ENCODE peak calls at places on chromosomes 13 and 19, in seven cellular contexts. U, F, L, Z, A, M and Q are unnamed samples.
A peak's percentile ranks its signal among the peaks of the same experiment; 100 is the strongest.

GRCh38 chr19:5967994-5968430 is 9.9 kb downstream of the RANBP3 start:
- DNase-seq in U (peak; percentile 25), F (peak; percentile 73), L (peak; percentile 50), Z (peak; percentile 73), A (no peak), M (no peak), Q (peak; percentile 72)

GRCh38 chr19:21604351-21604926 is 99.0 kb downstream of the ZNF429 start:
- DNase-seq in U (no peak), F (peak; percentile 17), L (no peak), Z (no peak), A (no peak), M (no peak), Q (no peak)

GRCh38 chr13:98260357-98261164 is 83.5 kb upstream of the RNF113B start:
- DNase-seq in U (no peak), F (no peak), L (no peak), Z (no peak), A (no peak), M (no peak), Q (no peak)

GRCh38 chr13:23081901-23082300 is 98.9 kb upstream of the SGCG start:
- DNase-seq in U (no peak), F (no peak), L (no peak), Z (no peak), A (no peak), M (no peak), Q (no peak)

GRCh38 chr13:75178436-75178835 is 303.5 kb downstream of the TBC1D4 start:
- DNase-seq in U (no peak), F (peak; percentile 44), L (no peak), Z (no peak), A (no peak), M (no peak), Q (no peak)

GRCh38 chr19:8262431-8262830 is 45.7 kb downstream of the CD320 start:
- DNase-seq in U (no peak), F (no peak), L (no peak), Z (peak; percentile 32), A (no peak), M (no peak), Q (no peak)

GRCh38 chr13:30158774-30159445 is 148.4 kb downstream of the KATNAL1 start:
- DNase-seq in U (no peak), F (no peak), L (no peak), Z (peak; percentile 57), A (no peak), M (no peak), Q (peak; percentile 65)

GRCh38 chr19:5220866-5221265 is 119.7 kb downstream of the PTPRS start:
- DNase-seq in U (no peak), F (no peak), L (no peak), Z (no peak), A (no peak), M (no peak), Q (no peak)

GRCh38 chr13:45364876-45365557 is 24.0 kb upstream of the TPT1 start:
- DNase-seq in U (no peak), F (peak; percentile 46), L (no peak), Z (peak; percentile 50), A (no peak), M (no peak), Q (no peak)

GRCh38 chr19:37519890-37520289 is 13.2 kb downstream of the ZNF793 start:
- DNase-seq in U (no peak), F (peak; percentile 53), L (no peak), Z (no peak), A (no peak), M (no peak), Q (peak; percentile 20)

GRCh38 chr13:109243311-109243951 is 543.0 kb downstream of the IRS2 start:
- DNase-seq in U (no peak), F (peak; percentile 79), L (peak; percentile 85), Z (peak; percentile 100), A (no peak), M (no peak), Q (peak; percentile 88)

GRCh38 chr13:98918771-98919170 is 59.1 kb downstream of the DOCK9 start:
- DNase-seq in U (no peak), F (no peak), L (no peak), Z (peak; percentile 55), A (no peak), M (no peak), Q (no peak)

GRCh38 chr19:29806098-29806866 is 5.5 kb upstream of the CCNE1 start:
- DNase-seq in U (peak; percentile 42), F (no peak), L (no peak), Z (no peak), A (no peak), M (no peak), Q (peak; percentile 32)

GRCh38 chr19:52585604-52586003 is 15.5 kb downstream of the ZNF701 start:
- DNase-seq in U (no peak), F (no peak), L (no peak), Z (no peak), A (no peak), M (no peak), Q (no peak)

GRCh38 chr13:38262211-38262610 is 87.4 kb upstream of the UFM1 start:
- DNase-seq in U (no peak), F (no peak), L (no peak), Z (no peak), A (no peak), M (no peak), Q (peak; percentile 47)

GRCh38 chr13:32940601-32941000 is 75.6 kb upstream of the KL start:
- DNase-seq in U (no peak), F (no peak), L (no peak), Z (peak; percentile 53), A (no peak), M (no peak), Q (peak; percentile 64)

GRCh38 chr19:47607564-47608073 is 1.3 kb upstream of the BICRA start:
- DNase-seq in U (no peak), F (no peak), L (no peak), Z (no peak), A (no peak), M (no peak), Q (no peak)

GRCh38 chr13:113094410-113094800 is 11.2 kb upstream of the F7 start:
- DNase-seq in U (peak; percentile 26), F (no peak), L (no peak), Z (no peak), A (no peak), M (no peak), Q (no peak)

GRCh38 chr13:61608138-61608537 is 192.5 kb upstream of the PCDH20 start:
- DNase-seq in U (no peak), F (no peak), L (no peak), Z (no peak), A (no peak), M (no peak), Q (no peak)

GRCh38 chr13:74886496-74886895 is 595.5 kb downstream of the TBC1D4 start:
- DNase-seq in U (no peak), F (peak; percentile 25), L (no peak), Z (no peak), A (no peak), M (no peak), Q (no peak)

GRCh38 chr19:41695745-41696144 is 7.7 kb upstream of the CEACAM7 start:
- DNase-seq in U (no peak), F (no peak), L (no peak), Z (peak; percentile 16), A (no peak), M (no peak), Q (no peak)
- H3K27me3 ChIP-seq in U (no peaks in the 10 kb centered on the region), F (no peaks in the 10 kb centered on the region), L (peaks cover 24% of the 10 kb centered on the region), Z (no peaks in the 10 kb centered on the region), A (peaks cover 3% of the 10 kb centered on the region), M (no peaks in the 10 kb centered on the region), Q (no peaks in the 10 kb centered on the region)

GRCh38 chr19:3458595-3459284 is 21.6 kb downstream of the SMIM24 start:
- DNase-seq in U (no peak), F (no peak), L (no peak), Z (no peak), A (no peak), M (no peak), Q (no peak)

GRCh38 chr19:3458229-3458555 is 22.1 kb downstream of the SMIM24 start:
- DNase-seq in U (no peak), F (no peak), L (no peak), Z (no peak), A (no peak), M (no peak), Q (peak; percentile 43)

GRCh38 chr19:3456925-3457530 is 23.3 kb downstream of the SMIM24 start:
- DNase-seq in U (no peak), F (no peak), L (no peak), Z (no peak), A (no peak), M (no peak), Q (no peak)

GRCh38 chr19:3455960-3456601 is 24.2 kb downstream of the SMIM24 start:
- DNase-seq in U (no peak), F (no peak), L (no peak), Z (no peak), A (no peak), M (no peak), Q (no peak)

GRCh38 chr19:3457531-3458228 is 22.6 kb downstream of the SMIM24 start:
- DNase-seq in U (no peak), F (no peak), L (no peak), Z (no peak), A (no peak), M (no peak), Q (no peak)
- H3K27me3 ChIP-seq in U (no peaks in the 10 kb centered on the region), F (no peaks in the 10 kb centered on the region), L (no peaks in the 10 kb centered on the region), Z (no peaks in the 10 kb centered on the region), A (no peaks in the 10 kb centered on the region), M (no peaks in the 10 kb centered on the region), Q (no peaks in the 10 kb centered on the region)

GRCh38 chr13:21676611-21677021 is 5.7 kb downstream of the FGF9 start:
- DNase-seq in U (peak; percentile 55), F (no peak), L (no peak), Z (no peak), A (no peak), M (no peak), Q (no peak)
- H3K27me3 ChIP-seq in U (peaks cover 55% of the 10 kb centered on the region), F (peaks cover 7% of the 10 kb centered on the region), L (peaks cover 21% of the 10 kb centered on the region), Z (peaks cover 23% of the 10 kb centered on the region), A (peaks cover 2% of the 10 kb centered on the region), M (peaks cover 12% of the 10 kb centered on the region), Q (peaks cover 47% of the 10 kb centered on the region)

GRCh38 chr19:824885-825284 is 2.8 kb upstream of the AZU1 start:
- DNase-seq in U (no peak), F (no peak), L (no peak), Z (no peak), A (no peak), M (no peak), Q (no peak)

GRCh38 chr19:821228-821975 is at the start of gene PLPPR3:
- DNase-seq in U (no peak), F (no peak), L (no peak), Z (no peak), A (no peak), M (no peak), Q (no peak)

GRCh38 chr19:825897-826640 is 1.6 kb upstream of the AZU1 start:
- DNase-seq in U (no peak), F (no peak), L (no peak), Z (no peak), A (no peak), M (no peak), Q (no peak)

GRCh38 chr19:821976-822773 is 420 bp upstream of the PLPPR3 start:
- DNase-seq in U (no peak), F (no peak), L (no peak), Z (no peak), A (no peak), M (no peak), Q (no peak)

DNA sequence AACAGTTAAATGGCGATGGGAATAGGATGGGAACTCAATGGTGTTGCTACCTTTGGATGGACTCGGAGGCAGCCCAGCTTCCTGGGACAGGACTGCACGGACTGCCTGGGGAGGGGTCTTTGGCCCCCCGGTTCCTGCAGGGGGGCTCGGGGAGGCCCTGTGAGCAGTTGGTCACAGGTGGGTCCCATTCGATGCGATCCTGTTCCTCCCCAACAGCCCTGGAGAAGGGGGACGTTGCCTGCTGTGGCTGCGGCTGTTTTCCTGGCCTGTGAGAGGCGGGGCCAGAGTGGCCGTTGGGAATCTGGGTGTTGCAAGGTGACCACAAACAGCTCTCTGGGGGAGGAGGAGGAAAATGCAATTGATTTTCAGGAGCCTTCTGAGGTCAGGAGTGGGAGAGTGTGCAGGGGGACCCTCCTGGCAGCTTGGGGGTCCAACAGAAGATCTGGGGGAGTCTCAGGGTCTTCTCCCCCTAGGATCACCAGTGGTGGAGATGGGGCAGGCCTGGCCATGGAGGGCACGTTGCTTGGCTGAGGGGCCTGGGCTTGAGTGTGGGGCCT is 1.9 kb upstream of the PLPPR3 start:
- DNase-seq in U (no peak), F (no peak), L (no peak), Z (no peak), A (no peak), M (no peak), Q (no peak)
- H3K27me3 ChIP-seq in U (peaks cover 32% of the 10 kb centered on the region), F (peaks cover 4% of the 10 kb centered on the region), L (no peaks in the 10 kb centered on the region), Z (peaks cover 2% of the 10 kb centered on the region), A (no peaks in the 10 kb centered on the region), M (peaks cover 12% of the 10 kb centered on the region), Q (peaks cover 2% of the 10 kb centered on the region)